ENCODE peak calls at places on chromosomes 6 and 20, in five cellular contexts. D is endothelial cell of umbilical vein, E is heart left ventricle, G is right lobe of liver, X is pancreas. V is an unnamed sample. For H3K27me3, the result is how much of the 10 kb centered on the place peaks cover.

GRCh38 chr6:28207244-28208179 is 17.6 kb upstream of the ZSCAN9 start:
- DNase-seq in D (peak), X (no peak), E (no peak), G (no peak), V (peak)

GRCh38 chr6:111618407-111618806 is 12.7 kb upstream of the TRAF3IP2 start:
- DNase-seq in G (no peak), X (no peak), D (no peak), E (no peak), V (no peak)

GRCh38 chr20:561437-562231 is 18.0 kb upstream of the CSNK2A1 start:
- DNase-seq in G (peak), X (peak), E (peak), D (peak), V (no peak)

GRCh38 chr6:137160763-137161162 is 12.7 kb downstream of the IL22RA2 start:
- DNase-seq in X (no peak), E (no peak), D (no peak), G (no peak), V (no peak)

GRCh38 chr6:168601101-168601500 is 160.1 kb downstream of the SMOC2 start:
- DNase-seq in E (no peak), X (no peak), G (no peak), D (no peak), V (no peak)

GRCh38 chr20:53829706-53830521 is 236.3 kb upstream of the ZNF217 start:
- DNase-seq in E (no peak), D (peak), G (peak), X (no peak), V (no peak)

GRCh38 chr6:16760536-16761468 is at the start of gene ATXN1:
- DNase-seq in X (peak), E (peak), D (peak), G (peak), V (no peak)

GRCh38 chr6:168670386-168670985 is 229.5 kb downstream of the SMOC2 start:
- DNase-seq in D (no peak), E (no peak), X (no peak), G (peak), V (no peak)

GRCh38 chr20:37396520-37397075 is 50.7 kb downstream of the SRC start:
- DNase-seq in G (no peak), X (no peak), D (no peak), E (no peak), V (no peak)

GRCh38 chr20:58719258-58719657 is 26.7 kb downstream of the NPEPL1 start:
- DNase-seq in E (no peak), D (no peak), X (no peak), G (no peak), V (peak)

GRCh38 chr20:11267131-11267761 is 593.4 kb upstream of the JAG1 start:
- DNase-seq in X (peak), D (peak), E (peak), G (no peak), V (peak)

GRCh38 chr6:141482773-141483172 is 650.0 kb upstream of the GJE1 start:
- DNase-seq in E (no peak), D (no peak), X (no peak), G (no peak), V (no peak)

GRCh38 chr6:109304284-109305015 is 77.8 kb downstream of the CD164 start:
- DNase-seq in X (no peak), E (no peak), G (no peak), D (no peak), V (no peak)

GRCh38 chr6:160417135-160417534 is 69.0 kb downstream of the SLC22A3 start:
- DNase-seq in D (no peak), E (no peak), G (no peak), X (no peak), V (no peak)

GRCh38 chr6:13163161-13163944 is 165.0 kb downstream of the TBC1D7 start:
- DNase-seq in D (no peak), E (no peak), G (no peak), X (no peak), V (no peak)

GRCh38 chr6:166900130-166900708 is 56.1 kb downstream of the RNASET2 start:
- DNase-seq in X (no peak), E (no peak), G (no peak), D (no peak), V (peak)

GRCh38 chr20:23147964-23148720 is 62.0 kb upstream of the CD93 start:
- DNase-seq in X (no peak), G (peak), E (peak), D (peak), V (peak)

GRCh38 chr6:24127316-24127715 is 1.3 kb downstream of the NRSN1 start:
- DNase-seq in D (no peak), G (no peak), X (no peak), E (no peak), V (no peak)

GRCh38 chr6:84546427-84546914 is 217.9 kb downstream of the TBX18 start:
- DNase-seq in X (no peak), D (no peak), G (no peak), E (no peak), V (no peak)

GRCh38 chr6:121201108-121201507 is 133.2 kb downstream of the TBC1D32 start:
- DNase-seq in G (no peak), D (no peak), X (no peak), E (no peak), V (no peak)

GRCh38 chr6:16205377-16206144 is 32.8 kb upstream of the GMPR start:
- DNase-seq in G (no peak), D (peak), E (no peak), X (no peak), V (no peak)

GRCh38 chr20:46169245-46170171 is 51.4 kb downstream of the CD40 start:
- DNase-seq in D (no peak), X (no peak), G (no peak), E (no peak), V (no peak)

GRCh38 chr6:137104926-137105325 is 60.2 kb upstream of the IL20RA start:
- DNase-seq in E (no peak), D (no peak), X (no peak), G (no peak), V (no peak)

GRCh38 chr6:41941280-41942044 is at the start of gene CCND3:
- DNase-seq in X (peak), G (peak), E (peak), D (peak), V (peak)

GRCh38 chr6:52507557-52508260 is 69.2 kb downstream of the TRAM2 start:
- DNase-seq in D (no peak), G (no peak), E (no peak), X (no peak), V (no peak)

GRCh38 chr20:48739395-48740268 is 88.2 kb downstream of the PREX1 start:
- DNase-seq in D (no peak), X (no peak), G (no peak), E (no peak), V (no peak)

GRCh38 chr20:59777321-59777705 is 156.1 kb downstream of the SYCP2 start:
- DNase-seq in X (no peak), G (peak), D (no peak), E (no peak), V (no peak)

GRCh38 chr6:98498359-98498758 is 336.0 kb upstream of the POU3F2 start:
- DNase-seq in E (no peak), D (no peak), G (no peak), X (no peak), V (no peak)

GRCh38 chr6:11848852-11849731 is 70.5 kb upstream of the ADTRP start:
- DNase-seq in D (peak), G (no peak), X (no peak), E (no peak), V (no peak)

GRCh38 chr6:120916844-120917243 is 417.4 kb downstream of the TBC1D32 start:
- DNase-seq in D (no peak), G (no peak), E (no peak), X (no peak), V (no peak)

GRCh38 chr20:4375881-4376280 is 345.8 kb upstream of the PRND start:
- DNase-seq in D (no peak), G (no peak), X (no peak), E (no peak), V (no peak)

GRCh38 chr20:51404297-51405060 is 138.0 kb downstream of the NFATC2 start:
- DNase-seq in D (no peak), E (no peak), X (no peak), G (no peak), V (peak)
- H3K27me3 ChIP-seq in D (under half), E (under half), X (under half), G (under half), V (under half)

DNA sequence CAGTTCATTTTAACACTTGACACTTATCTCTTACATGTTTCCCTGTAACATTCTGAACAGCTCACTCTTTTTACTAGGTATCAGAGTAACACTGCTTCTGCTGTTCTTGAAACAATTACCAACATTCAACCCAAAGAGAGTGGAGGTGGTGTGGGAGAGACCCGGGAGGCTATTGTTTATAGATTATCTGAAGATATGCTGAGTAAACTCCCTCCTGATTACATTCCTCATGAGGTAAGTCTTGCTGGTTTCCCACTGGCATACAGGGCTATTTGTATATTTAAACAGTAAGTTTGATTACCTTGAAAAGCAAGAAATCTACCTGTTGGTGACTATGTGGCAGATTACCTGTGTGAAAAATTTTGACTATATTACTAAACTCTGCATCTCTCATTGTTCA is 39.8 kb upstream of the GLP1R start:
- DNase-seq in E (no peak), D (no peak), X (no peak), G (no peak), V (no peak)
- H3K27me3 ChIP-seq in E (under half), D (under half), X (under half), G (under half), V (under half)

GRCh38 chr6:35419431-35419830 is 32.7 kb upstream of the FANCE start:
- DNase-seq in D (peak), G (no peak), X (no peak), E (no peak), V (no peak)
- H3K27me3 ChIP-seq in D (under half), G (under half), X (under half), E (under half), V (under half)

GRCh38 chr6:117276778-117277177 is 11.4 kb downstream of the VGLL2 start:
- DNase-seq in X (no peak), E (no peak), D (no peak), G (no peak), V (no peak)

GRCh38 chr6:117275711-117276110 is 10.4 kb downstream of the VGLL2 start:
- DNase-seq in D (no peak), G (no peak), E (no peak), X (no peak), V (no peak)

GRCh38 chr6:117272886-117273285 is 7.5 kb downstream of the VGLL2 start:
- DNase-seq in D (no peak), E (no peak), X (no peak), G (no peak), V (no peak)

GRCh38 chr6:117272032-117272866 is 6.9 kb downstream of the VGLL2 start:
- DNase-seq in E (no peak), X (no peak), G (no peak), D (no peak), V (no peak)

DNA sequence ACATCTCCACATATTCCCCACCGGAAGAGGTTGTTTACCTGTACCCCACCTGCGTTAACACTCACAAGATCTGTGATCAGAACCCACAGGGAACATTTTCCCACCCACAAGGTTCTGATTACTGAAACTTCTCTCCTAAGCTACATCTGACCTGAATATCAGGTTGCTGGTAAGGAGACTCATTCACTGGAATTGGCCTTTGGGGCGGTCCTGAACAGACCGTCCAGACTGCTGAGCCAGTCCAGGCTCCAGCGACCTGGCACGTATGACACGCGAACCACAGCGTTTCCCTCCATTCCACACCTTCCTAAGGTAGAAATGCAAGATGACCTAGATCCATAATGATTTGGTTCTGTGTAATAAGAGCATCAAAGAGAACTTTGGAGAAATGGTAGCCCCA is 9.8 kb downstream of the VGLL2 start:
- DNase-seq in E (no peak), X (no peak), G (no peak), D (no peak), V (no peak)
- H3K27me3 ChIP-seq in E (half or more), X (under half), G (under half), D (under half), V (half or more)

GRCh38 chr20:44166008-44166407 is 21.0 kb downstream of the JPH2 start:
- DNase-seq in D (no peak), E (no peak), X (no peak), G (no peak), V (no peak)
- H3K27me3 ChIP-seq in D (under half), E (under half), X (under half), G (under half), V (under half)

DNA sequence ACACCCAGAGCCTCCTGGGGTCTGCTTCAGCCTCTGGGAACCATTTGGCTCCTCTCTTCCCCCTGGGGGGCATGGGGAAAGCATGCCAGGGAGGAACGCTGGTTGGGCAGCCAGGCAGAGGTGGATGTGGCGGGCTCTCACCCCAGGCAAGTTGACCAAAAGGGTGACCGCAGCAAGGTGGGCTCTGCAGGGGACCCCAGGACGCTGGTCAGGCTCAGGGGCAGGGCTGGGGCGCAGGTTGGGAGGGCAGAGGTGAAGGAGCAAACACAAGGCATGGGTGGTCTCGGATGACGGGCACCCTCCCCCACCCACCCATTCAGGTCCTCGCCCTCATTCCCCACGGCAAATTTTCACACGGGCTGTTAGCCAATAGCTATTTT is 30.2 kb upstream of the MRGBP start:
- DNase-seq in X (no peak), G (no peak), D (no peak), E (peak), V (no peak)
- H3K27me3 ChIP-seq in X (under half), G (under half), D (under half), E (under half), V (half or more)

GRCh38 chr20:32278199-32278643 is 770 bp downstream of the KIF3B start:
- DNase-seq in G (no peak), E (no peak), D (peak), X (no peak), V (no peak)

GRCh38 chr20:32285621-32286334 is 8.3 kb downstream of the KIF3B start:
- DNase-seq in E (no peak), G (no peak), X (no peak), D (no peak), V (no peak)

GRCh38 chr20:32281711-32282110 is 4.3 kb downstream of the KIF3B start:
- DNase-seq in E (no peak), G (no peak), X (no peak), D (no peak), V (no peak)

GRCh38 chr20:32285082-32285620 is 7.7 kb downstream of the KIF3B start:
- DNase-seq in X (no peak), G (no peak), E (no peak), D (no peak), V (no peak)

GRCh38 chr20:32282461-32282860 is 5.0 kb downstream of the KIF3B start:
- DNase-seq in G (peak), X (peak), D (no peak), E (peak), V (no peak)
- H3K27me3 ChIP-seq in G (under half), X (under half), D (under half), E (under half), V (under half)